ENCODE peak calls at places on chromosomes 12 and 14, in seven cellular contexts. R, F, Z, D, S, C and V are unnamed samples.

GRCh38 chr12:6215932-6216494 is 15.8 kb downstream of the CD9 start:
- DNase-seq in C (no peak), R (no peak), F (no peak), S (no peak), D (peak), Z (no peak), V (no peak)

GRCh38 chr14:94769413-94770250 is at the start of gene GSC:
- DNase-seq in S (no peak), C (peak), F (no peak), D (no peak), R (no peak), Z (no peak), V (no peak)

GRCh38 chr12:219891-220352 is 6.0 kb upstream of the SLC6A12 start:
- DNase-seq in F (peak), C (peak), S (peak), D (peak), Z (peak), R (no peak), V (peak)

GRCh38 chr12:100555722-100556121 is 17.8 kb upstream of the GAS2L3 start:
- DNase-seq in S (no peak), C (no peak), Z (no peak), F (peak), D (no peak), R (no peak), V (no peak)

GRCh38 chr12:10339441-10339840 is 31.8 kb downstream of the KLRD1 start:
- DNase-seq in D (peak), S (no peak), R (no peak), F (no peak), Z (no peak), C (no peak), V (no peak)

GRCh38 chr12:76685246-76685678 is 78.7 kb upstream of the ZDHHC17 start:
- DNase-seq in C (no peak), S (no peak), F (no peak), R (no peak), D (no peak), Z (no peak), V (no peak)

GRCh38 chr14:74973003-74973614 is 17.7 kb upstream of the PGF start:
- DNase-seq in C (peak), S (no peak), Z (no peak), F (no peak), D (no peak), R (no peak), V (no peak)

GRCh38 chr12:132520421-132521199 is 30.7 kb downstream of the FBRSL1 start:
- DNase-seq in Z (no peak), C (no peak), S (no peak), R (no peak), F (no peak), D (no peak), V (no peak)

GRCh38 chr12:131882804-131883520 is 11.5 kb upstream of the ULK1 start:
- DNase-seq in F (no peak), D (no peak), Z (no peak), S (no peak), R (no peak), C (no peak), V (no peak)

GRCh38 chr12:131098178-131098981 is 144.7 kb downstream of the ADGRD1 start:
- DNase-seq in F (no peak), R (no peak), Z (no peak), S (no peak), D (no peak), C (no peak), V (no peak)

GRCh38 chr14:104344815-104345214 is 206.4 kb downstream of the KIF26A start:
- DNase-seq in F (no peak), Z (no peak), R (no peak), C (no peak), S (no peak), D (no peak), V (no peak)

DNA sequence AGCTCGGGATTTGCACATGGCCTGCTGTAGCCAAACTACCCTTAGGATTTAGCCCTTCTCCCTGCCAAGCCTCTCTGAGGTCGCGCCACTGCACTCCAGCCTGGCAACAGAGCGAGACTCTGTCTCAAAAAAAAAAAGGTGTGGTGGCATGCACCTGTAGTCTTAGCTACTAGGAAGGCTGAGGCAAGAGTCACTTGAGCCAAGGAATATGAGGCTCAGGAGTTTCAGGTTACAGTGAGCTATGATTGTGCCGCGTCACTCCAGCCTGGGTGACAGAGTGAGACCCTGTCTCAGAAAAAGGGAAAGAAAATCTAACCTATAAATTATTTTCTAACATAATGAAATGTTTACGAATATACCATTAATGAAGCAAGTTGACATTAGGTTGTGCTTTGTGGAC is 29.7 kb downstream of the ESRRB start:
- DNase-seq in C (no peak), Z (no peak), R (no peak), D (no peak), S (no peak), F (no peak), V (no peak)
- TF ChIP-seq YY1 in C (no peak), Z (no peak), R (no peak), D (no peak), S (no peak), F (no peak), V (no peak)

DNA sequence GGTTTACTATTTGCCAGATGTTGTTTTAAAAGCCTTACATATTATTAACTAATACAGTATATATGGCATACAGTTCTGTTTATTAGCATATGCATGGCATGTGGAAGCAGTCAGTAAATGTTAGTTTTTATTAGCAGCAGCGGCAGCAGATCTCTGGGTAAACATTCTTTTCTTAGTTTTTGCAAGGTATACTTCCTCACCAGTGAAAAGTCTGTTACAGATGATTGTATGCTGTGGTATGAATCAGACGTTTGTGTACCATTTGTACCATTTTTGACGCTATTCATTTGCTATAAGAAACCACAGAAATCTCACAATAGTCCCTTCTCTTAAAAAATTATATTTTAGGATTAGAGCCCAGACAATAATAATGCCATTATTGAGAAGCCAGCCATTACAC is 17.8 kb downstream of the STK38L start:
- DNase-seq in F (no peak), R (no peak), S (no peak), Z (no peak), D (no peak), C (no peak), V (no peak)
- TF ChIP-seq YY1 in F (no peak), R (no peak), S (no peak), Z (no peak), D (no peak), C (no peak), V (no peak)

GRCh38 chr14:53783256-53783655 is 173.4 kb downstream of the BMP4 start:
- DNase-seq in C (no peak), F (no peak), S (no peak), R (no peak), D (no peak), Z (no peak), V (no peak)
- TF ChIP-seq YY1 in C (no peak), F (no peak), S (no peak), R (no peak), D (no peak), Z (no peak), V (no peak)

DNA sequence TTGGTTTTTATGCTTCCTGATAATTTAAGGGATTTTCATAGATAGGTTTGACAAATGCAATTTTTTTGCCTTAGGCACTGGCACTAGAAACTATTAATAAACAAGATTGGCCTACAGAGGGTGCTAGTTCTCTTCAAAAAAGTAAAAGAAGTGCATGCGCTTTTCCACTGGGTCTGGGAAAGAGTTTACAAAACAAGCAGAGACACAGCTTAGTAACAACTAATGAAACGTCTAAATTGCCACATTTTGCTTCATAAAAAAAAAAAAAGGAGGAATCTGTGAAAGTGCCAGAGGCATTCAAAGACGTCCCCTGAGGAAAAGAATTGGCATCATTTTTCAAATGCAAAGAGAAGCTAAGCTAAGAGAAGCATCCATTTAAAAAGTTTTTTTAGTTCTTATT is 58.3 kb upstream of the EEA1 start:
- DNase-seq in C (peak), F (peak), S (peak), R (no peak), D (peak), Z (no peak), V (peak)
- TF ChIP-seq YY1 in C (no peak), F (no peak), S (no peak), R (no peak), D (no peak), Z (no peak), V (no peak)

GRCh38 chr14:70665448-70666363 is 24.0 kb downstream of the TTC9 start:
- DNase-seq in D (peak), R (peak), C (no peak), Z (no peak), F (no peak), S (no peak), V (no peak)
- TF ChIP-seq YY1 in D (peak), R (peak), C (no peak), Z (no peak), F (no peak), S (no peak), V (no peak)

GRCh38 chr14:54106802-54107377 is 150.3 kb upstream of the BMP4 start:
- DNase-seq in C (no peak), R (no peak), Z (no peak), D (no peak), S (no peak), F (peak), V (no peak)

GRCh38 chr14:54105406-54105805 is 148.8 kb upstream of the BMP4 start:
- DNase-seq in C (no peak), D (peak), Z (no peak), S (no peak), F (no peak), R (no peak), V (no peak)

GRCh38 chr14:54105898-54106297 is 149.3 kb upstream of the BMP4 start:
- DNase-seq in S (no peak), R (no peak), F (no peak), Z (no peak), D (peak), C (no peak), V (no peak)

GRCh38 chr14:54109521-54110120 is 153.0 kb upstream of the BMP4 start:
- DNase-seq in Z (no peak), F (peak), C (no peak), D (no peak), R (no peak), S (no peak), V (no peak)

DNA sequence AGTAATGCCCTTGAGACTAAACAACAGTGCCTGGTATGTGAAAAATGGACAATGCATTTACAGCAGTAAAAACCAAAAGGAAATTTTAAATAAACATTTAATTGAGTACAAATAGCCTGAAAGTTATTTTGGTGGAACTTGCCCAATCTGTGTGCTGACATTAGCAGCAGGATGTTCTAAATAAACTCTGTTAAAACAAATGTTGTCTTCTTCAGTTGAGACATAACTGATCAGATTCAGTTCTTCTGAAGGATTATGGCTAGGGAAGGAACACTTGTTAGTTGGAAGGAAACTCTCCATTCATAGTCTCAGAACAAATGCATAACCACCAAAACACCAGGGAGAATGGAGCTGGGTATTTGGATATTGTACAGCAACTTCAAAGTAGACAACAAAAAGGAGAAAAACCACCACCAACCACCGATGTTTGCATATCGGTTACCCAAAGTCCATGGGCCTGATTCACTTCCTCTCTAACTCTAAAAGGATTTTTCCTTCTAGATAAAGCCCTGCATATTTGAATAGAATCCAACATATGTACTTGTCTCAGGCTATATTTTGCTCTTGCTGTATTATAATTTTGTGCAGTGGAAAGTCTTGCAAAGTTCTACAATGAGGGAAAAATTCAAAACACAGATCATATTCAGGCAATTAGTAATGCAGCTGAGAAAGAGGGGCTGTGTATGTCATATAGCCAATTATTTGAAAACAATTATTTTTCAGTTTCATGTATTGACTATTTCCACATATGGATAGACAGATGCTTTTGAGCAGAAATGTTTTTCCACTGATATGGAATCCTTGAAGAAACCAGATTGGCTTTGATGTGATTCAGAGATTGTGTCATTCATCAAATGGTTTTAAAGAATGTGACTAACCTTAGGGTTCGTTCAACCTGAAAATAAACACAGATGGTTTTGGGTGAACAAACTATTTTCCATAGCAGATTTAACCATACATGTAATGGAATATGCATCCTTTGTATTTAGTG is 152.2 kb upstream of the BMP4 start:
- DNase-seq in Z (no peak), R (no peak), F (peak), C (no peak), S (no peak), D (peak), V (no peak)
- TF ChIP-seq YY1 in Z (no peak), R (no peak), F (peak), C (no peak), S (no peak), D (no peak), V (no peak)

GRCh38 chr12:103715494-103715893 is 125.5 kb downstream of the NT5DC3 start:
- DNase-seq in F (no peak), D (no peak), Z (no peak), C (no peak), S (no peak), R (no peak), V (no peak)

GRCh38 chr12:103716517-103717196 is 124.4 kb downstream of the NT5DC3 start:
- DNase-seq in F (no peak), D (no peak), C (no peak), S (no peak), Z (no peak), R (no peak), V (no peak)

DNA sequence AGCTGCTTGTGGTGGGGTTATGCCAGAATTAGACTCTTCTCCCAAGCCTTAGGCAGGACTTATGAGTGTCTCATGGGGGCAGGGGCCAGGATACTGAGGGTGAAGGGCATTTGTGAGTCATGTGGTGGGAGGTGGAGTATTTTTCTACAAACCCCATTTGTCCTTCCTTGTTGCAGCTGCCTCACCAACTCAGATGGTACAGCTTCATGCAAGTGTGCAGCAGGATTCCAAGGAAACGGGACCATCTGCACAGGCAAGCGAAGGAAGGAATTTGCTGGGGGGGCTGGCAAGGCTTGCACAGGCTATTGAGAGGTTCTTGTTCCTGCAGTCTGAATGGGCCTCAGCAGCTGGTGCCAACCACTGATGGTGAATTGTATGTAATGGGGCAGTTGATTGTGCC is 125.1 kb downstream of the STAB2 start:
- DNase-seq in D (no peak), R (no peak), C (no peak), F (no peak), Z (no peak), S (no peak), V (no peak)
- TF ChIP-seq YY1 in D (no peak), R (no peak), C (no peak), F (no peak), Z (no peak), S (no peak), V (no peak)

DNA sequence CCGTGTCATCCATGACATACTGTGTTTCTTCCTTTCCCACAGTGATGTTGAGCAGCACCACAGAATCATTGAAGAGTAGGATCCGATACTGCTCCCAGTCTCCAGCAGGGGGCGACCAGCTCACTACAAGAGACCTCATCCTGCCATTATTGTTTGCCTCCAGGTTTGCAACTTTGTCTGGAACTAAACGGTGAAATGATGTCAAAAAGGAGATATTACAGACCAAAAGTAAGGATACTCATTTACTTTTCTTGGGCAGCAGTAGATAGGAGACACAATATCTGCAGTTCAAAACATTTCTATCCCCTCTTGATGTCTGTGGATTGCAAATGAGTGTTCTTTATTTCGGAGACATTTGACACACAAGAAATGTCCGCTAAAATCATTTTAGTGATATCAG is 47.2 kb downstream of the PTPRB start:
- DNase-seq in Z (peak), F (peak), D (peak), C (peak), S (peak), R (no peak), V (peak)
- TF ChIP-seq YY1 in Z (peak), F (no peak), D (peak), C (no peak), S (peak), R (peak), V (no peak)

DNA sequence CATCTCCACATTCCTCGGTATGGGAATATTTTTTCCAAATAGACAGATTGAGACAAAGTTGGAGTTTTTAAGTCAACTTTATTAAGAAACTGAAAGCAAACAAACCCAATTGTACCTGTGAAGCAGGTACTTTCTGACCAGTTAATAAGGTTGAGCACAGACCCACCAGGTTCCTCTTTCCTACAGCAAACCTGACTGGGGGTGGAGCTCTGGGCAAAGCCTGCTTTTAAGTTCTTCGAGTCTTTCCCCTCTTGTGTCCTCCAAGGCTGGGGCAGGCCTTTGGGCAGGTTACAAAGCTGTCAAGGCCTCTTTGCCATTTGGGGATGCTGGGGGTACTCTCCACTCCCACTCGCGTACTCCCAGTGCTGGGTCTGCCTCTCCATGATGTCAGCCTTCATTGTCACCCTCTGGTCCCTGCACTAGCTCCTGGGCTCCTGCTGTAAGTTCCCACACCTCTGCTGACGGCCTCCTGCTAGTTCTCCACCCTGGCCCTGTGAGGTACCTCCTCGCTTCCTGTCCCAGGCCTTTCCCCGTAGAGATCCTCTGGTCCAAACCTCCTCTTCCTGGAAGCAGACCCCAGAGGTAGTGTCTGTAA is 3.2 kb downstream of the KCNH3 start:
- DNase-seq in Z (no peak), D (no peak), R (no peak), S (no peak), F (no peak), C (peak), V (no peak)
- TF ChIP-seq YY1 in Z (no peak), D (no peak), R (no peak), S (no peak), F (no peak), C (no peak), V (no peak)